ENCODE peak calls at places on chromosomes 11 and 22, in eight cellular contexts. J is GM12891, G is SK-N-SH, E is SK-N-MC, N is HepG2, D is HCT116, K is transverse colon, O is vagina. Y is an unnamed sample.

GRCh38 chr11:95977534-95978174 is 53.7 kb upstream of the MTMR2 start:
- DNase-seq in G (no peak), J (no peak), N (peak; percentile 63), D (no peak), K (no peak), E (no peak), O (no peak), Y (no peak)

GRCh38 chr11:36399236-36399635 is 103.1 kb downstream of the PRR5L start:
- DNase-seq in J (no peak), E (no peak), K (no peak), D (no peak), N (no peak), O (no peak), G (no peak), Y (no peak)

GRCh38 chr11:123594188-123594901 is 60.1 kb downstream of the SCN3B start:
- DNase-seq in N (no peak), O (no peak), D (no peak), G (no peak), K (no peak), J (no peak), E (no peak), Y (no peak)

GRCh38 chr22:17412232-17412631 is 43.0 kb downstream of the CECR2 start:
- DNase-seq in E (no peak), N (no peak), K (no peak), J (no peak), D (no peak), O (no peak), G (no peak), Y (no peak)

GRCh38 chr11:65116370-65117205 is 913 bp downstream of the ZNHIT2 start:
- DNase-seq in O (no peak), E (no peak), J (no peak), D (no peak), G (peak; percentile 58), N (no peak), K (no peak), Y (no peak)

GRCh38 chr11:8777907-8778767 is 95.5 kb downstream of the RPL27A start:
- DNase-seq in J (peak; percentile 48), E (no peak), K (peak; percentile 33), O (no peak), G (no peak), N (no peak), D (no peak), Y (peak; percentile 51)

GRCh38 chr11:62104816-62105610 is 18.8 kb upstream of the INCENP start:
- DNase-seq in J (no peak), D (no peak), O (no peak), N (no peak), G (no peak), E (no peak), K (no peak), Y (no peak)

GRCh38 chr11:50174189-50174588 is 141.5 kb downstream of the OR4C45 start:
- DNase-seq in J (no peak), N (no peak), E (no peak), K (no peak), D (no peak), G (no peak), O (no peak), Y (no peak)

GRCh38 chr11:17019231-17019630 is 5.0 kb upstream of the PLEKHA7 start:
- DNase-seq in N (no peak), E (no peak), G (no peak), O (no peak), K (no peak), D (no peak), J (no peak), Y (no peak)

GRCh38 chr11:58576792-58577440 is 1.3 kb upstream of the LPXN start:
- DNase-seq in G (peak; percentile 5), O (no peak), K (no peak), J (no peak), N (peak; percentile 36), E (no peak), D (no peak), Y (no peak)

GRCh38 chr11:126969865-126970479 is 30.6 kb downstream of the KIRREL3 start:
- DNase-seq in D (no peak), N (no peak), O (no peak), K (no peak), J (no peak), G (peak; percentile 40), E (no peak), Y (no peak)

GRCh38 chr11:45665933-45666647 is 668 bp upstream of the CHST1 start:
- DNase-seq in D (no peak), O (no peak), J (no peak), K (no peak), N (no peak), E (no peak), G (no peak), Y (peak; percentile 47)

GRCh38 chr11:109619498-109619897 is 197.5 kb downstream of the C11orf87 start:
- DNase-seq in N (no peak), D (no peak), K (no peak), E (no peak), O (no peak), J (no peak), G (no peak), Y (no peak)

DNA sequence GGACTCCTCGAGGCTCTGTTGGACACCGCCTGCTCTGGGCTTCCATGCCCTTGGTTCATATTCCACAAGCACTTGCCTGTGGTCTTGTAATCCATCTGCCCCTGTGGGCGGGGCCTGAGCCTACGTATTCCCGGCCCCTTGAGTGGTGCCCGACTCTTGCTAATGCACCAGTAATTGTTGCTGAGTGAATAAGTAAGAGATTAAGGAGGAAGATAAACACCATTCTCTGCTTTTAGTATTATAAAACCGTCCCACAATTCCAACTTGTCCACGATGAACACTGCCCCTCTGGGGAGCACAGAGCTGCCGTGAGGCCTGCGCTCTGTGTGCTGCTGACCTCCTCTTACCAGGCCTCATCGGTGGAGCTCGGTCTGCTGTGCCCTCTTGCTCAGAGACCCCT is 50.3 kb downstream of the MICAL2 start:
- DNase-seq in G (no peak), N (no peak), E (no peak), O (peak; percentile 46), J (no peak), K (no peak), D (no peak), Y (no peak)
- TF ChIP-seq POLR2AphosphoS5 in G (no peak), N (no peak), E (no peak), O (no peak), J (no peak), K (no peak), D (no peak), Y (no peak)

DNA sequence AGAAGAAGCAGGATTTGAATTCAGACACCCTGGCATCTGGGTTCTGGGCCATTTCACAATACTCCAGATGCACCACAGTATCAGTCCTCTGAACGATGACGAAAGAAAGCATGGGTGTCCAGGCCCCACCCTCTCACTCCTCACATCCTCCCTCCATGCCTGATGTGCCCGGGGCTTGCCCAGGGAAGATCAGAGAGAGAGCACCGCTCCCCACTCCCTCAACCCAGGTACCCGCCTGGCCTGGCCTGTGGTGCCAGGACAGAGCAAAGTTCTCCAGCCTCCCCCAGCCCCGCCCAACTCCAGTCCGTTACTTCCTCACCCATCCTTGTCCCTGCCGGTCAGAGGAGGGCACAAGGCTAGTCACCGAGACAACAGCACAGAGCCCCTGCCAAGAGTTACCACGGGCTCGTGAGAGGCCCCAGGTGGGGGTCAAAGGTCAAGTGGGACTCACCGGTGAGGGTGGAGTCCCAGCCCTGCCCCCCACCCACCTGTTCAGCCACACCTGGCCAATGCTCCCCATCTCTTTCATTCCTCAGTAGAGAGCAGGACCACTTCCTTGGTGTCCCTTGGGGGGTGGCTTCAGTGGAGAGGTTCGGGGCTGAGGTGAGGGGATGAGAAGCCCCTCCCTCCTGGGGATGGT is 8.1 kb downstream of the BCL9L start:
- DNase-seq in G (no peak), N (peak; percentile 74), O (no peak), K (peak; percentile 77), D (no peak), E (no peak), J (no peak), Y (peak; percentile 65)
- TF ChIP-seq POLR2AphosphoS5 in G (no peak), N (no peak), O (peak; percentile 79), K (peak; percentile 60), D (no peak), E (no peak), J (no peak), Y (peak; percentile 66)

GRCh38 chr11:69905611-69906452 is 86.6 kb upstream of the FGF3 start:
- DNase-seq in D (no peak), E (no peak), J (no peak), G (peak; percentile 85), K (peak; percentile 79), O (no peak), N (no peak), Y (no peak)
- TF ChIP-seq POLR2AphosphoS5 in D (no peak), E (no peak), J (no peak), G (no peak), K (peak; percentile 11), O (no peak), N (no peak), Y (no peak)

DNA sequence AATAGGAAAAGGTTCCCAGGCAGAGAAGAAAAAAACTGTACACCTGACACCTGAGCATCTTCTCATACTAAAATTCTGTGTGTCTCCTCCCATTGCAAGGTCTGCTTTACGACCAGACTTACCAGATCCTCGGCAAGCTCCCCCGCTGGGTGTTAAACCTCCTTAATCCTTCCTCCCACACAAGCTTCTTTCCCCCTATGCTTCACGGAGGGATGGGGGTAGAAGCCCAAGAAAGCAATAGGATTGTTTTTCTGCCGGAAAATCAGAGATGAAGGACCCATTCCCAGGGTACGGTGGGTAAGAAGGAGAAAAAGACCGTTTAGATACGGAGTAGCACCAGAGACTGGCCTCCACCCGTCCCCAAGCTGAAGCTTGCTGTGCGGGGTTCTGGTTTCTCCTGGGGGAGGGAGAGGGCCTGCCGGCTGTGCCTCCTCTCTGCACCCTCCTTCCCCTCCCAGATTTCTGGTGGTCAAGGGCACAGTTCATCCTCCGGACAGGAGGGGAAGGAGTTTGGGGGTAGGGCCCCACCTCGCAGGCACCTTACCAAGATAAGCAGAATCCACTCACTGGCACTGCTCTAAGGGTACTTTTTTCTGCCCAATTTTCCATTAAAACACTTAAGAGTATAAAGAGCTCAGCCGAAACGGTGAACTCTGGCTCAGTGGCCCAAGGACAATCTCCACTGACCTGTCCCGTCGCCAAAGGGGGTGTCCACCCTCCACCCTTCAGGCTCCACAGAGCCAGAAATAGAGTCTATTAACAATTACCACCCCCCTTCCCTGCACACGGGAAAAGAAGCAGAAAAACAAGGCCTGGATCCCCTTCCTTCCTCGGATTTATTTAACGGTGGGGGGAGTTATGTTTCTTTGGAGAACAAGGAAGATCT is 1.2 kb downstream of the TOB2 start:
- DNase-seq in D (no peak), O (no peak), K (peak; percentile 31), N (no peak), G (no peak), E (no peak), J (no peak), Y (no peak)
- TF ChIP-seq POLR2AphosphoS5 in D (no peak), O (no peak), K (no peak), N (no peak), G (no peak), E (no peak), J (no peak), Y (no peak)

GRCh38 chr22:38181453-38182200 is at the start of gene PLA2G6:
- DNase-seq in J (peak; percentile 95), G (peak; percentile 91), O (peak; percentile 99), N (peak; percentile 97), K (peak; percentile 99), D (peak; percentile 96), E (peak; percentile 81), Y (peak; percentile 99)
- TF ChIP-seq POLR2AphosphoS5 in J (no peak), G (no peak), O (peak; percentile 86), N (no peak), K (peak; percentile 58), D (peak; percentile 70), E (peak; percentile 28), Y (peak; percentile 76)